ENCODE peak calls at places on chromosomes 4 and X, in seven cellular contexts. P is HuH-7.5; M is chondrocyte; T is WTC11; Q is mammary epithelial cell; D is stimulated activated CD4-positive, alpha-beta T cell treated with anti-CD3 and anti-CD28 coated beads, TNF-alpha, amount 100 ng/mL, for 24 hours; C is adrenal gland. L is an unnamed sample.

GRCh38 chrX:99777912-99778311 is 632.2 kb downstream of the PCDH19 start:
- DNase-seq in P (no peak), M (no peak), T (no peak), Q (no peak), D (no peak), C (no peak), L (no peak)

GRCh38 chr4:147730333-147730732 is 1.6 kb upstream of the ARHGAP10 start:
- DNase-seq in P (no peak), M (no peak), T (no peak), Q (no peak), D (no peak), C (no peak), L (no peak)

GRCh38 chr4:68109891-68110290 is 19.8 kb downstream of the TMPRSS11F start:
- DNase-seq in P (no peak), M (no peak), T (no peak), Q (no peak), D (no peak), C (no peak), L (no peak)

GRCh38 chr4:152293527-152293926 is 242.4 kb downstream of the FBXW7 start:
- DNase-seq in P (no peak), M (no peak), T (no peak), Q (no peak), D (no peak), C (no peak), L (no peak)

GRCh38 chr4:110071466-110071865 is 126.9 kb downstream of the ELOVL6 start:
- DNase-seq in P (no peak), M (no peak), T (peak; percentile 18), Q (no peak), D (no peak), C (no peak), L (no peak)

GRCh38 chrX:118627084-118627758 is 100.2 kb upstream of the IL13RA1 start:
- DNase-seq in P (no peak), M (no peak), T (no peak), Q (peak; percentile 13), D (no peak), C (no peak), L (no peak)

GRCh38 chrX:108081110-108081509 is 10.2 kb downstream of the PSMD10 start:
- DNase-seq in P (no peak), M (no peak), T (no peak), Q (no peak), D (no peak), C (no peak), L (no peak)

GRCh38 chr4:72591547-72591946 is 22.5 kb upstream of the ADAMTS3 start:
- DNase-seq in P (no peak), M (no peak), T (no peak), Q (no peak), D (no peak), C (no peak), L (no peak)

GRCh38 chrX:136953867-136954787 is 73.6 kb upstream of the RBMX start:
- DNase-seq in P (peak; percentile 11), M (no peak), T (peak; percentile 65), Q (peak; percentile 41), D (peak; percentile 54), C (peak; percentile 59), L (peak; percentile 51)

GRCh38 chrX:56995271-56995994 is at the start of gene SPIN3:
- DNase-seq in P (no peak), M (peak; percentile 93), T (peak; percentile 82), Q (peak; percentile 63), D (peak; percentile 70), C (peak; percentile 88), L (peak; percentile 85)

GRCh38 chr4:89640620-89641366 is 196.2 kb downstream of the SNCA start:
- DNase-seq in P (peak; percentile 18), M (peak; percentile 61), T (peak; percentile 87), Q (peak; percentile 14), D (no peak), C (peak; percentile 19), L (peak; percentile 74)

GRCh38 chr4:159607824-159608223 is 504.9 kb downstream of the RAPGEF2 start:
- DNase-seq in P (no peak), M (no peak), T (no peak), Q (peak; percentile 42), D (no peak), C (no peak), L (no peak)

GRCh38 chr4:157300678-157301077 is 80.2 kb downstream of the GRIA2 start:
- DNase-seq in P (no peak), M (no peak), T (no peak), Q (no peak), D (no peak), C (no peak), L (no peak)

GRCh38 chrX:13050151-13050550 is 5.7 kb upstream of the FAM9C start:
- DNase-seq in P (no peak), M (no peak), T (no peak), Q (no peak), D (peak; percentile 22), C (no peak), L (no peak)

GRCh38 chr4:139210486-139210885 is 33.5 kb upstream of the ELF2 start:
- DNase-seq in P (no peak), M (no peak), T (no peak), Q (no peak), D (no peak), C (peak; percentile 44), L (no peak)

GRCh38 chrX:68989865-68990606 is 161.2 kb downstream of the EFNB1 start:
- DNase-seq in P (no peak), M (no peak), T (peak; percentile 72), Q (no peak), D (no peak), C (peak; percentile 40), L (peak; percentile 58)

GRCh38 chr4:18111100-18111499 is 89.5 kb upstream of the LCORL start:
- DNase-seq in P (no peak), M (no peak), T (no peak), Q (no peak), D (no peak), C (no peak), L (no peak)

GRCh38 chr4:8291036-8291682 is 21.6 kb downstream of the HTRA3 start:
- DNase-seq in P (no peak), M (peak; percentile 85), T (no peak), Q (no peak), D (no peak), C (no peak), L (no peak)

GRCh38 chr4:2649604-2650114 is 106.5 kb downstream of the TNIP2 start:
- DNase-seq in P (no peak), M (no peak), T (no peak), Q (no peak), D (no peak), C (no peak), L (no peak)

GRCh38 chrX:9578083-9578779 is 113.4 kb downstream of the TBL1X start:
- DNase-seq in P (no peak), M (no peak), T (no peak), Q (no peak), D (no peak), C (no peak), L (no peak)

GRCh38 chr4:163755013-163755412 is 260.5 kb downstream of the TMA16 start:
- DNase-seq in P (no peak), M (no peak), T (no peak), Q (peak; percentile 23), D (no peak), C (no peak), L (no peak)

GRCh38 chr4:85498068-85498733 is 23.3 kb downstream of the ARHGAP24 start:
- DNase-seq in P (no peak), M (no peak), T (no peak), Q (peak; percentile 71), D (no peak), C (peak; percentile 50), L (no peak)

GRCh38 chr4:24594887-24595286 is 10.5 kb upstream of the DHX15 start:
- DNase-seq in P (no peak), M (no peak), T (no peak), Q (peak; percentile 19), D (no peak), C (no peak), L (no peak)

GRCh38 chrX:1713296-1713695 is 98.4 kb downstream of the ASMT start:
- DNase-seq in P (no peak), M (no peak), T (no peak), Q (no peak), D (no peak), C (no peak), L (no peak)

GRCh38 chr4:118351851-118352827 is 664 bp downstream of the PRSS12 start:
- DNase-seq in P (peak; percentile 10), M (peak; percentile 91), T (peak; percentile 62), Q (peak; percentile 71), D (peak; percentile 1), C (no peak), L (peak; percentile 56)

GRCh38 chr4:103091601-103092223 is 7.9 kb downstream of the BDH2 start:
- DNase-seq in P (no peak), M (no peak), T (no peak), Q (peak; percentile 63), D (no peak), C (peak; percentile 35), L (peak; percentile 15)

GRCh38 chr4:45350438-45350837 is 624.1 kb upstream of the GNPDA2 start:
- DNase-seq in P (no peak), M (no peak), T (no peak), Q (peak; percentile 30), D (no peak), C (no peak), L (no peak)

GRCh38 chr4:42248986-42249385 is 96.5 kb upstream of the BEND4 start:
- DNase-seq in P (no peak), M (no peak), T (no peak), Q (no peak), D (no peak), C (no peak), L (no peak)

GRCh38 chr4:44493924-44494323 is 45.3 kb upstream of the KCTD8 start:
- DNase-seq in P (no peak), M (no peak), T (no peak), Q (peak; percentile 8), D (no peak), C (no peak), L (peak; percentile 12)

GRCh38 chr4:123564758-123565346 is 168.3 kb downstream of the SPRY1 start:
- DNase-seq in P (peak; percentile 44), M (no peak), T (peak; percentile 63), Q (peak; percentile 72), D (peak; percentile 35), C (peak; percentile 59), L (peak; percentile 16)

L was measured in nephron progenitor cell.